ENCODE peak calls at places on chromosomes 5 and 9, in six cellular contexts. One of them, this sample, is unnamed.
A peak's percentile ranks its signal among the peaks of the same experiment; 100 is the strongest.

GRCh38 chr5:9207820-9208418 is 338.0 kb downstream of the SEMA5A start:
- DNase-seq in tibial artery: no peak
- DNase-seq in IMR-90: peak; percentile 69
- DNase-seq in adipocyte: peak; percentile 85
- DNase-seq in heart right ventricle: no peak
- DNase-seq in A549: peak; percentile 52
- DNase-seq in this sample: no peak

GRCh38 chr9:84404095-84404686 is 63.6 kb upstream of the SLC28A3 start:
- DNase-seq in tibial artery: no peak
- DNase-seq in IMR-90: no peak
- DNase-seq in adipocyte: no peak
- DNase-seq in heart right ventricle: no peak
- DNase-seq in A549: peak; percentile 11
- DNase-seq in this sample: no peak

GRCh38 chr9:4281676-4282075 is 18.2 kb downstream of the GLIS3 start:
- DNase-seq in tibial artery: no peak
- DNase-seq in IMR-90: no peak
- DNase-seq in adipocyte: no peak
- DNase-seq in heart right ventricle: no peak
- DNase-seq in A549: no peak
- DNase-seq in this sample: no peak

GRCh38 chr9:87556821-87557220 is 59.2 kb downstream of the DAPK1 start:
- DNase-seq in tibial artery: peak; percentile 48
- DNase-seq in IMR-90: no peak
- DNase-seq in adipocyte: no peak
- DNase-seq in heart right ventricle: peak; percentile 21
- DNase-seq in A549: no peak
- DNase-seq in this sample: no peak

GRCh38 chr5:180115326-180116076 is 43.9 kb upstream of the RNF130 start:
- DNase-seq in tibial artery: peak; percentile 6
- DNase-seq in IMR-90: no peak
- DNase-seq in adipocyte: no peak
- DNase-seq in heart right ventricle: no peak
- DNase-seq in A549: no peak
- DNase-seq in this sample: no peak

GRCh38 chr5:66122379-66123034 is 21.6 kb upstream of the SREK1 start:
- DNase-seq in tibial artery: no peak
- DNase-seq in IMR-90: peak; percentile 59
- DNase-seq in adipocyte: no peak
- DNase-seq in heart right ventricle: no peak
- DNase-seq in A549: no peak
- DNase-seq in this sample: no peak

GRCh38 chr9:91177081-91177480 is 184.6 kb downstream of the AUH start:
- DNase-seq in tibial artery: no peak
- DNase-seq in IMR-90: no peak
- DNase-seq in adipocyte: no peak
- DNase-seq in heart right ventricle: no peak
- DNase-seq in A549: no peak
- DNase-seq in this sample: no peak

GRCh38 chr5:157669701-157670097 is 1.6 kb upstream of the C5orf52 start:
- DNase-seq in tibial artery: no peak
- DNase-seq in IMR-90: no peak
- DNase-seq in adipocyte: no peak
- DNase-seq in heart right ventricle: no peak
- DNase-seq in A549: no peak
- DNase-seq in this sample: no peak

GRCh38 chr5:129945031-129945430 is 40.8 kb downstream of the CHSY3 start:
- DNase-seq in tibial artery: no peak
- DNase-seq in IMR-90: no peak
- DNase-seq in adipocyte: peak; percentile 93
- DNase-seq in heart right ventricle: no peak
- DNase-seq in A549: no peak
- DNase-seq in this sample: no peak

GRCh38 chr9:2872307-2872940 is 28.5 kb upstream of the PUM3 start:
- DNase-seq in tibial artery: no peak
- DNase-seq in IMR-90: peak; percentile 28
- DNase-seq in adipocyte: peak; percentile 34
- DNase-seq in heart right ventricle: no peak
- DNase-seq in A549: peak; percentile 45
- DNase-seq in this sample: peak; percentile 51

GRCh38 chr5:96597441-96598020 is 64.6 kb upstream of the CAST start:
- DNase-seq in tibial artery: no peak
- DNase-seq in IMR-90: peak; percentile 77
- DNase-seq in adipocyte: no peak
- DNase-seq in heart right ventricle: no peak
- DNase-seq in A549: no peak
- DNase-seq in this sample: no peak

GRCh38 chr9:129551393-129551973 is 69.4 kb downstream of the C9orf50 start:
- DNase-seq in tibial artery: no peak
- DNase-seq in IMR-90: no peak
- DNase-seq in adipocyte: no peak
- DNase-seq in heart right ventricle: no peak
- DNase-seq in A549: no peak
- DNase-seq in this sample: no peak

GRCh38 chr9:22117511-22118388 is 108.6 kb upstream of the CDKN2B start:
- DNase-seq in tibial artery: no peak
- DNase-seq in IMR-90: peak; percentile 83
- DNase-seq in adipocyte: peak; percentile 40
- DNase-seq in heart right ventricle: no peak
- DNase-seq in A549: no peak
- DNase-seq in this sample: no peak

GRCh38 chr5:150054569-150054968 is 31.8 kb downstream of the CSF1R start:
- DNase-seq in tibial artery: no peak
- DNase-seq in IMR-90: no peak
- DNase-seq in adipocyte: no peak
- DNase-seq in heart right ventricle: no peak
- DNase-seq in A549: no peak
- DNase-seq in this sample: no peak

GRCh38 chr5:124025306-124025705 is 513.3 kb downstream of the CSNK1G3 start:
- DNase-seq in tibial artery: no peak
- DNase-seq in IMR-90: no peak
- DNase-seq in adipocyte: no peak
- DNase-seq in heart right ventricle: no peak
- DNase-seq in A549: no peak
- DNase-seq in this sample: no peak

GRCh38 chr5:75566710-75567309 is 44.4 kb upstream of the ANKDD1B start:
- DNase-seq in tibial artery: no peak
- DNase-seq in IMR-90: peak; percentile 96
- DNase-seq in adipocyte: peak; percentile 95
- DNase-seq in heart right ventricle: no peak
- DNase-seq in A549: peak; percentile 79
- DNase-seq in this sample: no peak

GRCh38 chr5:10617103-10617502 is 53.2 kb downstream of the ANKRD33B start:
- DNase-seq in tibial artery: no peak
- DNase-seq in IMR-90: no peak
- DNase-seq in adipocyte: no peak
- DNase-seq in heart right ventricle: no peak
- DNase-seq in A549: no peak
- DNase-seq in this sample: no peak

GRCh38 chr5:122154910-122155309 is 25.6 kb downstream of the ZNF474 start:
- DNase-seq in tibial artery: peak; percentile 81
- DNase-seq in IMR-90: peak; percentile 89
- DNase-seq in adipocyte: peak; percentile 94
- DNase-seq in heart right ventricle: no peak
- DNase-seq in A549: no peak
- DNase-seq in this sample: no peak

GRCh38 chr9:99595796-99596195 is 225.9 kb upstream of the NR4A3 start:
- DNase-seq in tibial artery: no peak
- DNase-seq in IMR-90: no peak
- DNase-seq in adipocyte: no peak
- DNase-seq in heart right ventricle: no peak
- DNase-seq in A549: no peak
- DNase-seq in this sample: no peak

GRCh38 chr5:73444499-73445432 is 3.8 kb downstream of the FOXD1 start:
- DNase-seq in tibial artery: no peak
- DNase-seq in IMR-90: no peak
- DNase-seq in adipocyte: no peak
- DNase-seq in heart right ventricle: no peak
- DNase-seq in A549: no peak
- DNase-seq in this sample: no peak

GRCh38 chr9:76595645-76596044 is 136.7 kb downstream of the GCNT1 start:
- DNase-seq in tibial artery: no peak
- DNase-seq in IMR-90: no peak
- DNase-seq in adipocyte: no peak
- DNase-seq in heart right ventricle: no peak
- DNase-seq in A549: no peak
- DNase-seq in this sample: no peak
- H3K4me1 ChIP-seq in tibial artery: no peaks in the 10 kb centered on the region
- H3K4me1 ChIP-seq in IMR-90: no peaks in the 10 kb centered on the region
- H3K4me1 ChIP-seq in adipocyte: peaks cover 20% of the 10 kb centered on the region
- H3K4me1 ChIP-seq in heart right ventricle: no peaks in the 10 kb centered on the region
- H3K4me1 ChIP-seq in A549: no peaks in the 10 kb centered on the region
- H3K4me1 ChIP-seq in this sample: no peaks in the 10 kb centered on the region

GRCh38 chr5:34622046-34622435 is 34.1 kb upstream of the RAI14 start:
- DNase-seq in tibial artery: no peak
- DNase-seq in IMR-90: peak; percentile 36
- DNase-seq in adipocyte: peak; percentile 86
- DNase-seq in heart right ventricle: no peak
- DNase-seq in A549: no peak
- DNase-seq in this sample: no peak
- H3K4me1 ChIP-seq in tibial artery: peaks cover 10% of the 10 kb centered on the region
- H3K4me1 ChIP-seq in IMR-90: peaks cover 7% of the 10 kb centered on the region
- H3K4me1 ChIP-seq in adipocyte: peaks cover 8% of the 10 kb centered on the region
- H3K4me1 ChIP-seq in heart right ventricle: no peaks in the 10 kb centered on the region
- H3K4me1 ChIP-seq in A549: peaks cover 16% of the 10 kb centered on the region
- H3K4me1 ChIP-seq in this sample: no peaks in the 10 kb centered on the region

DNA sequence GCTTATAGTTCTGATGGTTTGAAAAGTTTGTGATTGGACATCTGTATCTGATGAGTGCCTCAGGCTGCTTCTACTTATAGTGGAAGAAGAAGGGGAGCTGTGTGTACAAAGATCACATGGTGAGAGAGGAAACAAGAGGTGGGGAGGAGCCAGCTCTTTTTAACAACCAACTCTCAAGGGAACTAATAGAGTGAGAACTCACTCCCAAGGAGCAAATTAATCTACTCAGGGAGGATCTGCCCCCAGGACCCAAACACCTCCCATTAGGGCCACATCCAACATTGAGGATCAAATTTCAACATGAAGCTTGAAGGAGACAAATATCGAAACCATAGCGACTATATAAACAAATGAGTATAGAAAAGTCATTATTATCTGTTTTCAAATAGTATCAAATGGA is 64.7 kb upstream of the PRLR start:
- DNase-seq in tibial artery: no peak
- DNase-seq in IMR-90: no peak
- DNase-seq in adipocyte: no peak
- DNase-seq in heart right ventricle: no peak
- DNase-seq in A549: no peak
- DNase-seq in this sample: no peak
- H3K4me1 ChIP-seq in tibial artery: no peaks in the 10 kb centered on the region
- H3K4me1 ChIP-seq in IMR-90: no peaks in the 10 kb centered on the region
- H3K4me1 ChIP-seq in adipocyte: no peaks in the 10 kb centered on the region
- H3K4me1 ChIP-seq in heart right ventricle: no peaks in the 10 kb centered on the region
- H3K4me1 ChIP-seq in A549: no peaks in the 10 kb centered on the region
- H3K4me1 ChIP-seq in this sample: no peaks in the 10 kb centered on the region

DNA sequence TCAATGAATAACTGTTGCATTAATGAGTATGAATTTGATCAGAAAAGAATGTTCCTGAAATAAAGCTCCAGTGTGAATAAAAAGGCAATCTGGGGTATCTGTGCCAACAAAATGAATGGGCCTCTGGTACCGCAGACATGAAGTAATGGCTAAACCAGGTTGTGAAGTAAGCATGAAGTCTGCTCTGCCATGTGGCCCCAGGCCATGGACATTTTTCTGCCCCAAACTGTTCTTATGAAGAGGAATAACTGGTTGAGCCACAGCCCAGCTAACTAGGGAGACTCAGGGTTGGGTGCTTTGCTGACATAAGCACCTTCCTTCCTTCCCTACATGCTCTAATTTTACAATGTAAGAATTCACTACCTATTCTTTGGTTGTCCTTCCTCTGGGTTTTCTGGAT is 147.4 kb upstream of the LRRTM2 start:
- DNase-seq in tibial artery: peak; percentile 56
- DNase-seq in IMR-90: no peak
- DNase-seq in adipocyte: no peak
- DNase-seq in heart right ventricle: no peak
- DNase-seq in A549: no peak
- DNase-seq in this sample: no peak
- H3K4me1 ChIP-seq in tibial artery: peaks cover 28% of the 10 kb centered on the region
- H3K4me1 ChIP-seq in IMR-90: no peaks in the 10 kb centered on the region
- H3K4me1 ChIP-seq in adipocyte: peaks cover 4% of the 10 kb centered on the region
- H3K4me1 ChIP-seq in heart right ventricle: no peaks in the 10 kb centered on the region
- H3K4me1 ChIP-seq in A549: no peaks in the 10 kb centered on the region
- H3K4me1 ChIP-seq in this sample: no peaks in the 10 kb centered on the region

DNA sequence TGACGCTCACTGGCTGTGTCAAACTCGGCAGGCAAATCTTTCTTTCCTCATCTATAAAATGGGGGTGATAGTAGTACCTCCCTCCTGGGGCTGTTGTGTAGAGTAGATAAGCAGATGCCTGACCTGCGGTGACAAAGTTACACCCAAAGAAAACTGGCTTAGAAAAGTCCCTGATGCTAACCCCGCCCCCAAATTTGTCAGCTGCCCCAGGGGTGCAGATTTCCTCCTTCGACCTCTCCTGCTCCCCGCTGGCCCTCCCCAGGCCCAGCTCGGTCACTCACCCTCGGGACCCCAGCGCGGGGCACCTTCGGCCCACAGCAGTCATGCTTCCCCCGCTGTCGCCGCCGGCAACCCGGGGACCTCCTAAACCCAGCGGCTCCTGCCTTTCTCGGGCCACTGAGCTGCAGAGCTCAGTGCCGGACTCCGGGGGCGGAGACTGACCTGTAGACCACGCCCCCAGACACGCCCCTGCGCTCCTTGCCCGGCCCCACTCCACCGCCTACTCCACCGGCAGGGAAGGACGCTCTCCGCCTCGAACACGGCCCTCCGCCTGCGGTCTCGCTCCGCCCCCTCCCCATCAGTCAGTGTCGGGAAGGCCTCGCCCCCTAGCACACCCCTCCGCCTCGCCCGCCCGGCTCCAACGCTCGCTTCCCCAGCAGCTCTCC is 7.4 kb downstream of the SH2D3C start:
- DNase-seq in tibial artery: peak; percentile 98
- DNase-seq in IMR-90: peak; percentile 95
- DNase-seq in adipocyte: peak; percentile 97
- DNase-seq in heart right ventricle: peak; percentile 99
- DNase-seq in A549: peak; percentile 98
- DNase-seq in this sample: peak; percentile 92
- H3K4me1 ChIP-seq in tibial artery: peaks cover 12% of the 10 kb centered on the region
- H3K4me1 ChIP-seq in IMR-90: peaks cover 2% of the 10 kb centered on the region
- H3K4me1 ChIP-seq in adipocyte: peaks cover 6% of the 10 kb centered on the region
- H3K4me1 ChIP-seq in heart right ventricle: peaks cover 30% of the 10 kb centered on the region
- H3K4me1 ChIP-seq in A549: peaks cover 4% of the 10 kb centered on the region
- H3K4me1 ChIP-seq in this sample: peaks cover 57% of the 10 kb centered on the region

DNA sequence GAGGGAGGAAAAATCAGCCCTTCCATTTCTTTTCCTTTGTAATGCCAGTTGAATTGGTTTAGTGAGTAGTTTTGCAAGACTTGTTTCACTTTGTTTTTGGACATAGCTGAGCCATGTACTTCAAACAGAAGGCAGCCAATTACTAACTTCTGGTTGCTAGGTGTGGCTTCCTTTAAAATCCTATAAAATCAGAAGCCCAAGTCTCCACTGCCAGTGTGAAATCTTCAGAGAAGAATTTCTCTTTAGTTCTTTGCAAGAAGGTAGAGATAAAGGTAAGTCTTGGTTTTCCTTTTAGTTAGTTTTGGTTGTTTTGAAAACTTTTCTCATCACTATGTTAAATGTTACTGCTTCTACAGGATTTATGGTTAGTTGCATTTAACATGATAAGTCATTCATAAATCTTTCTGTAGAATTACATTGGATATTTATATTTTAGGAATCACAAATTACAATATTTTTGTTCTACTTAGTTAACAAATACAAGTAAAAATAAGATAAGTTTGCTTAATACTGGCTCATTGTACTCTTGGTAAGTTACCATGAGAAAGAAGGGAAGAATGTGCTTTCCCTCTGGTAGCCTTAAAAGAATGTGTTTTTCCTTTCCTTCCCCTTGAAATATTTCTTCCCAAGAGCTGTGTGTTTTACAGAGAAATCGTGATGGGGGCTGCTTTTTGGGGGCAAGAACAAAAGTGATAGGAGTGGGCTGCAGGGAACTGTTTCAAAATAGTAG is at the start of gene ANXA1:
- DNase-seq in tibial artery: no peak
- DNase-seq in IMR-90: peak; percentile 83
- DNase-seq in adipocyte: peak; percentile 92
- DNase-seq in heart right ventricle: no peak
- DNase-seq in A549: peak; percentile 94
- DNase-seq in this sample: no peak
- H3K4me1 ChIP-seq in tibial artery: peaks cover 69% of the 10 kb centered on the region
- H3K4me1 ChIP-seq in IMR-90: peaks cover 5% of the 10 kb centered on the region
- H3K4me1 ChIP-seq in adipocyte: peaks cover 60% of the 10 kb centered on the region
- H3K4me1 ChIP-seq in heart right ventricle: peaks cover 33% of the 10 kb centered on the region
- H3K4me1 ChIP-seq in A549: peaks cover 45% of the 10 kb centered on the region
- H3K4me1 ChIP-seq in this sample: peaks cover 42% of the 10 kb centered on the region

This sample was measured in naive thymus-derived CD4-positive, alpha-beta T cell.